ENCODE peak calls at places on chromosomes 6 and 20, in five cellular contexts. One of them, this sample, is unnamed.

GRCh38 chr6:48098923-48099322 is 12.1 kb downstream of the PTCHD4 start:
- DNase-seq in neural progenitor cell: no peak
- DNase-seq in H9: no peak
- DNase-seq in activated CD4-positive, alpha-beta T cell treated with anti-CD3 and anti-CD28 coated beads, Interleukin-2, amount 50 U/mL, for 1 hour: no peak
- DNase-seq in stimulated activated CD4-positive, alpha-beta T cell treated with anti-CD3 and anti-CD28 coated beads, Interleukin-4, amount 100 ng/mL, for 24 hours: no peak
- DNase-seq in this sample: no peak

GRCh38 chr6:142853244-142854180 is 91.5 kb downstream of the HIVEP2 start:
- DNase-seq in neural progenitor cell: no peak
- DNase-seq in H9: no peak
- DNase-seq in activated CD4-positive, alpha-beta T cell treated with anti-CD3 and anti-CD28 coated beads, Interleukin-2, amount 50 U/mL, for 1 hour: no peak
- DNase-seq in stimulated activated CD4-positive, alpha-beta T cell treated with anti-CD3 and anti-CD28 coated beads, Interleukin-4, amount 100 ng/mL, for 24 hours: no peak
- DNase-seq in this sample: no peak

GRCh38 chr6:156645106-156645505 is 132.1 kb upstream of the ARID1B start:
- DNase-seq in neural progenitor cell: no peak
- DNase-seq in H9: no peak
- DNase-seq in activated CD4-positive, alpha-beta T cell treated with anti-CD3 and anti-CD28 coated beads, Interleukin-2, amount 50 U/mL, for 1 hour: no peak
- DNase-seq in stimulated activated CD4-positive, alpha-beta T cell treated with anti-CD3 and anti-CD28 coated beads, Interleukin-4, amount 100 ng/mL, for 24 hours: no peak
- DNase-seq in this sample: no peak

GRCh38 chr6:169454204-169454871 is 200.7 kb upstream of the THBS2 start:
- DNase-seq in neural progenitor cell: no peak
- DNase-seq in H9: no peak
- DNase-seq in activated CD4-positive, alpha-beta T cell treated with anti-CD3 and anti-CD28 coated beads, Interleukin-2, amount 50 U/mL, for 1 hour: no peak
- DNase-seq in stimulated activated CD4-positive, alpha-beta T cell treated with anti-CD3 and anti-CD28 coated beads, Interleukin-4, amount 100 ng/mL, for 24 hours: no peak
- DNase-seq in this sample: no peak

GRCh38 chr6:118896339-118897136 is 2.6 kb downstream of the ASF1A start:
- DNase-seq in neural progenitor cell: no peak
- DNase-seq in H9: no peak
- DNase-seq in activated CD4-positive, alpha-beta T cell treated with anti-CD3 and anti-CD28 coated beads, Interleukin-2, amount 50 U/mL, for 1 hour: no peak
- DNase-seq in stimulated activated CD4-positive, alpha-beta T cell treated with anti-CD3 and anti-CD28 coated beads, Interleukin-4, amount 100 ng/mL, for 24 hours: peak
- DNase-seq in this sample: no peak

GRCh38 chr6:3789018-3789895 is 37.7 kb upstream of the PXDC1 start:
- DNase-seq in neural progenitor cell: no peak
- DNase-seq in H9: no peak
- DNase-seq in activated CD4-positive, alpha-beta T cell treated with anti-CD3 and anti-CD28 coated beads, Interleukin-2, amount 50 U/mL, for 1 hour: no peak
- DNase-seq in stimulated activated CD4-positive, alpha-beta T cell treated with anti-CD3 and anti-CD28 coated beads, Interleukin-4, amount 100 ng/mL, for 24 hours: no peak
- DNase-seq in this sample: no peak

GRCh38 chr20:2984956-2985661 is 58.3 kb upstream of the GNRH2 start:
- DNase-seq in neural progenitor cell: no peak
- DNase-seq in H9: no peak
- DNase-seq in activated CD4-positive, alpha-beta T cell treated with anti-CD3 and anti-CD28 coated beads, Interleukin-2, amount 50 U/mL, for 1 hour: no peak
- DNase-seq in stimulated activated CD4-positive, alpha-beta T cell treated with anti-CD3 and anti-CD28 coated beads, Interleukin-4, amount 100 ng/mL, for 24 hours: peak
- DNase-seq in this sample: no peak

GRCh38 chr6:25320459-25320858 is 41.3 kb downstream of the CARMIL1 start:
- DNase-seq in neural progenitor cell: peak
- DNase-seq in H9: no peak
- DNase-seq in activated CD4-positive, alpha-beta T cell treated with anti-CD3 and anti-CD28 coated beads, Interleukin-2, amount 50 U/mL, for 1 hour: no peak
- DNase-seq in stimulated activated CD4-positive, alpha-beta T cell treated with anti-CD3 and anti-CD28 coated beads, Interleukin-4, amount 100 ng/mL, for 24 hours: no peak
- DNase-seq in this sample: no peak

GRCh38 chr20:32965581-32966373 is 38.5 kb downstream of the SUN5 start:
- DNase-seq in neural progenitor cell: no peak
- DNase-seq in H9: no peak
- DNase-seq in activated CD4-positive, alpha-beta T cell treated with anti-CD3 and anti-CD28 coated beads, Interleukin-2, amount 50 U/mL, for 1 hour: peak
- DNase-seq in stimulated activated CD4-positive, alpha-beta T cell treated with anti-CD3 and anti-CD28 coated beads, Interleukin-4, amount 100 ng/mL, for 24 hours: peak
- DNase-seq in this sample: no peak

GRCh38 chr6:169800668-169801395 is 49.4 kb downstream of the ERMARD start:
- DNase-seq in neural progenitor cell: no peak
- DNase-seq in H9: peak
- DNase-seq in activated CD4-positive, alpha-beta T cell treated with anti-CD3 and anti-CD28 coated beads, Interleukin-2, amount 50 U/mL, for 1 hour: no peak
- DNase-seq in stimulated activated CD4-positive, alpha-beta T cell treated with anti-CD3 and anti-CD28 coated beads, Interleukin-4, amount 100 ng/mL, for 24 hours: no peak
- DNase-seq in this sample: no peak

GRCh38 chr6:11111769-11112437 is 378 bp upstream of the ERVFRD-1 start:
- DNase-seq in neural progenitor cell: no peak
- DNase-seq in H9: no peak
- DNase-seq in activated CD4-positive, alpha-beta T cell treated with anti-CD3 and anti-CD28 coated beads, Interleukin-2, amount 50 U/mL, for 1 hour: no peak
- DNase-seq in stimulated activated CD4-positive, alpha-beta T cell treated with anti-CD3 and anti-CD28 coated beads, Interleukin-4, amount 100 ng/mL, for 24 hours: peak
- DNase-seq in this sample: peak

GRCh38 chr6:32945953-32946352 is 5.1 kb upstream of the HLA-DMB start:
- DNase-seq in neural progenitor cell: no peak
- DNase-seq in H9: no peak
- DNase-seq in activated CD4-positive, alpha-beta T cell treated with anti-CD3 and anti-CD28 coated beads, Interleukin-2, amount 50 U/mL, for 1 hour: no peak
- DNase-seq in stimulated activated CD4-positive, alpha-beta T cell treated with anti-CD3 and anti-CD28 coated beads, Interleukin-4, amount 100 ng/mL, for 24 hours: no peak
- DNase-seq in this sample: no peak

GRCh38 chr6:121442591-121442990 is 7.1 kb downstream of the GJA1 start:
- DNase-seq in neural progenitor cell: peak
- DNase-seq in H9: no peak
- DNase-seq in activated CD4-positive, alpha-beta T cell treated with anti-CD3 and anti-CD28 coated beads, Interleukin-2, amount 50 U/mL, for 1 hour: no peak
- DNase-seq in stimulated activated CD4-positive, alpha-beta T cell treated with anti-CD3 and anti-CD28 coated beads, Interleukin-4, amount 100 ng/mL, for 24 hours: no peak
- DNase-seq in this sample: no peak

GRCh38 chr20:51720384-51720783 is 47.8 kb downstream of the ATP9A start:
- DNase-seq in neural progenitor cell: no peak
- DNase-seq in H9: no peak
- DNase-seq in activated CD4-positive, alpha-beta T cell treated with anti-CD3 and anti-CD28 coated beads, Interleukin-2, amount 50 U/mL, for 1 hour: no peak
- DNase-seq in stimulated activated CD4-positive, alpha-beta T cell treated with anti-CD3 and anti-CD28 coated beads, Interleukin-4, amount 100 ng/mL, for 24 hours: no peak
- DNase-seq in this sample: no peak

GRCh38 chr6:169827372-169827771 is 76.0 kb downstream of the ERMARD start:
- DNase-seq in neural progenitor cell: peak
- DNase-seq in H9: peak
- DNase-seq in activated CD4-positive, alpha-beta T cell treated with anti-CD3 and anti-CD28 coated beads, Interleukin-2, amount 50 U/mL, for 1 hour: no peak
- DNase-seq in stimulated activated CD4-positive, alpha-beta T cell treated with anti-CD3 and anti-CD28 coated beads, Interleukin-4, amount 100 ng/mL, for 24 hours: no peak
- DNase-seq in this sample: no peak

GRCh38 chr6:136012948-136013347 is 161.4 kb downstream of the PDE7B start:
- DNase-seq in neural progenitor cell: no peak
- DNase-seq in H9: no peak
- DNase-seq in activated CD4-positive, alpha-beta T cell treated with anti-CD3 and anti-CD28 coated beads, Interleukin-2, amount 50 U/mL, for 1 hour: no peak
- DNase-seq in stimulated activated CD4-positive, alpha-beta T cell treated with anti-CD3 and anti-CD28 coated beads, Interleukin-4, amount 100 ng/mL, for 24 hours: no peak
- DNase-seq in this sample: no peak

GRCh38 chr20:37342231-37343177 is 3.4 kb upstream of the SRC start:
- DNase-seq in neural progenitor cell: peak
- DNase-seq in H9: peak
- DNase-seq in activated CD4-positive, alpha-beta T cell treated with anti-CD3 and anti-CD28 coated beads, Interleukin-2, amount 50 U/mL, for 1 hour: no peak
- DNase-seq in stimulated activated CD4-positive, alpha-beta T cell treated with anti-CD3 and anti-CD28 coated beads, Interleukin-4, amount 100 ng/mL, for 24 hours: no peak
- DNase-seq in this sample: no peak

This sample was measured in CMK.